ENCODE peak calls at places on chromosomes 13 and 19, in nine cellular contexts. J is lower leg skin, D is breast epithelium, I is K562, U is sigmoid colon, M is tibial nerve, Q is A549, O is NB4, Z is ovary. V is an unnamed sample.

GRCh38 chr13:107838592-107839161 is 376.7 kb downstream of the LIG4 start:
- DNase-seq in Q (no peak), Z (no peak), U (no peak), I (no peak), M (no peak), O (no peak), D (no peak), J (no peak), V (no peak)

GRCh38 chr19:20964798-20965197 is 41.7 kb downstream of the ZNF85 start:
- DNase-seq in J (no peak), O (no peak), Q (no peak), I (peak), D (no peak), U (no peak), M (no peak), Z (no peak), V (no peak)

GRCh38 chr13:76667551-76667950 is 218.7 kb downstream of the KCTD12 start:
- DNase-seq in M (no peak), Z (no peak), D (no peak), Q (no peak), I (no peak), O (peak), J (peak), U (no peak), V (no peak)

GRCh38 chr13:95258098-95258497 is 43.2 kb downstream of the ABCC4 start:
- DNase-seq in I (no peak), M (no peak), O (no peak), U (no peak), Z (no peak), Q (no peak), J (no peak), D (no peak), V (no peak)

GRCh38 chr13:32126298-32126697 is 94.7 kb downstream of the FRY start:
- DNase-seq in M (no peak), Q (no peak), D (no peak), I (no peak), O (no peak), U (no peak), Z (no peak), J (no peak), V (no peak)

GRCh38 chr19:5697022-5697889 is 7.2 kb downstream of the RPL36 start:
- DNase-seq in U (peak), J (no peak), Q (no peak), O (peak), D (no peak), I (no peak), Z (peak), M (no peak), V (no peak)

GRCh38 chr13:99062593-99062992 is 84.7 kb upstream of the DOCK9 start:
- DNase-seq in U (peak), D (peak), M (no peak), J (no peak), O (no peak), I (no peak), Z (peak), Q (no peak), V (no peak)

GRCh38 chr13:113915012-113915763 is 51.3 kb upstream of the GAS6 start:
- DNase-seq in D (peak), M (no peak), O (no peak), U (no peak), Q (no peak), J (peak), I (no peak), Z (no peak), V (no peak)

GRCh38 chr13:106619688-106620555 is 52.0 kb upstream of the ARGLU1 start:
- DNase-seq in O (peak), Q (peak), M (no peak), Z (peak), D (no peak), U (no peak), I (peak), J (peak), V (peak)

GRCh38 chr13:110914293-110915056 is 394 bp downstream of the ANKRD10 start:
- DNase-seq in D (peak), O (peak), M (peak), Q (peak), U (peak), Z (peak), I (peak), J (peak), V (peak)

GRCh38 chr13:110911880-110912279 is 3.0 kb downstream of the ANKRD10 start:
- DNase-seq in U (no peak), D (no peak), J (no peak), M (no peak), O (no peak), I (no peak), Q (no peak), Z (no peak), V (no peak)

GRCh38 chr13:110913911-110914292 is 967 bp downstream of the ANKRD10 start:
- DNase-seq in J (no peak), U (no peak), D (peak), O (no peak), Q (peak), I (no peak), Z (no peak), M (no peak), V (no peak)

GRCh38 chr13:110912651-110913051 is 2.2 kb downstream of the ANKRD10 start:
- DNase-seq in D (no peak), M (no peak), Q (no peak), J (no peak), U (no peak), Z (no peak), O (peak), I (peak), V (no peak)

DNA sequence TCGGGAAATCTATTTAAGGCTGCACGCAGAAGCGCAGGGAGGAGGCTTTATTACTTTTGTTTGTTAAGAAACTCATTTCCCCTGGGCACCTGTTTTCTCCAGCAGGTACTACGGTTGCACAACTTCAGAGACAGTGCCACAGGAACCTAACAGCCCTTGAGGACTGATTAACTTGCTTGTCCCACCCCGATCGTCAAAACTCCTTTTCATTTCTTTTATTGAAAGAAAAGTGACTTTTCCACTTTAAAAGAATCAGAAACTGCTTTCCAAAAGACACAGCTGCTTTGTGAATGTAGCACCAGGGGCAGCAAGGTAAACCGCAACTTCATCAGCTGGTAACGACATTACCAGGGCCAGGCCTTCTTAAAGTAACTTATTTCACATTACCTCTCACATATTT is 1.5 kb downstream of the ANKRD10 start:
- DNase-seq in I (no peak), Q (no peak), O (peak), D (no peak), M (no peak), U (no peak), J (no peak), Z (no peak), V (no peak)
- TF ChIP-seq POLR2A in I (no peak), Q (no peak), O (no peak), D (no peak), M (no peak), U (no peak), J (no peak), Z (no peak), V (no peak)

GRCh38 chr19:47781590-47782318 is 3.3 kb downstream of the SELENOW start:
- DNase-seq in M (peak), D (peak), O (no peak), U (peak), I (no peak), Q (no peak), J (peak), Z (peak), V (no peak)

GRCh38 chr19:47780215-47780551 is 1.7 kb downstream of the SELENOW start:
- DNase-seq in O (no peak), U (no peak), I (no peak), M (no peak), J (no peak), Q (no peak), Z (no peak), D (no peak), V (no peak)

GRCh38 chr19:47778089-47778953 is at the start of gene SELENOW:
- DNase-seq in D (peak), Z (peak), M (peak), J (peak), Q (peak), I (peak), O (peak), U (peak), V (peak)

GRCh38 chr19:47778954-47779351 is 450 bp downstream of the SELENOW start:
- DNase-seq in I (no peak), M (no peak), Q (no peak), Z (peak), J (no peak), U (peak), O (no peak), D (no peak), V (no peak)

DNA sequence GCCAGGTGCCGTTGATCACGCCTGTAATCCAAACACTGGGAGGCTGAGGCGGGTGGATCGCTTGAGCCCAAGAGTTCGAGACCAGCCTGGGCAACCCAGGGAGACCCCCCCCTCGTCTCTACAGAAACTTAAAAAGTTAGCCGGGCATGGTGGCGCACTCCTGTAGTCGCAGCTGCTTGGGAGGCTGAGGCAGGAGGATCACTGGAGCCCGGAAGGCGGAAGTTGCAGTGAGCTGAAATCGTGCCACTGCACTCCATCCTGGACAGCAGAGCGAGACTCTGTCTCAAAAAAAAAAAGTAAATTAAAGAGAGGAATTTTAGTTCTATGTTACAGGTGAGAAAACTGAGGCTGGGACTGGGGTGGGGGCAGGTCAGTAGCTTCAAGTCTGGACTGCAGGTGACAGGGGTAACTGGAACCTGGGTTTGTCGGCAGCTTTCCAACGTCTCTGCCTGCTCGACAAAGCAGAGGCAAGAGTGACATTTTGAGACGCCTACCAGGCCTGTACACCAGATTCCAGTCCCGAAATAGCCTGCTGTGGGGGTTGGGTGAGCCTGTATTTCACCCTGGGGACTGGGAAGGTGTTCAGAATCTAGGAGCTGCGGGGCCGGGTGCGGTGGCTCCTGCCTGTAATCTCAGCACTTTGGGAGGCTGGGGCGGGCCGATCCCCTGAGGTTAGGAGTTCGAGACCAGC is 1.2 kb downstream of the SELENOW start:
- DNase-seq in O (no peak), J (peak), M (peak), Q (no peak), Z (peak), I (no peak), U (peak), D (peak), V (no peak)
- TF ChIP-seq POLR2A in O (no peak), J (no peak), M (peak), Q (no peak), Z (no peak), I (no peak), U (peak), D (no peak), V (no peak)

GRCh38 chr13:36857273-36857672 is 38.3 kb downstream of the RFXAP start:
- DNase-seq in U (no peak), J (no peak), Z (no peak), Q (no peak), I (no peak), D (no peak), O (no peak), M (no peak), V (no peak)
- TF ChIP-seq POLR2A in U (no peak), J (no peak), Z (no peak), Q (no peak), I (no peak), D (no peak), O (no peak), M (no peak), V (no peak)

GRCh38 chr13:33352023-33352422 is 66.5 kb upstream of the STARD13 start:
- DNase-seq in O (no peak), I (no peak), M (no peak), J (no peak), Z (no peak), U (no peak), D (no peak), Q (no peak), V (no peak)

GRCh38 chr13:33348366-33348765 is 62.8 kb upstream of the STARD13 start:
- DNase-seq in I (no peak), O (no peak), M (no peak), Z (no peak), J (no peak), U (no peak), Q (no peak), D (no peak), V (no peak)

GRCh38 chr13:33351324-33351723 is 65.8 kb upstream of the STARD13 start:
- DNase-seq in J (no peak), I (no peak), D (no peak), O (no peak), Z (no peak), Q (no peak), M (no peak), U (no peak), V (peak)

GRCh38 chr13:33349314-33349995 is 63.9 kb upstream of the STARD13 start:
- DNase-seq in O (no peak), J (no peak), Q (no peak), M (no peak), I (no peak), U (peak), Z (peak), D (no peak), V (no peak)

DNA sequence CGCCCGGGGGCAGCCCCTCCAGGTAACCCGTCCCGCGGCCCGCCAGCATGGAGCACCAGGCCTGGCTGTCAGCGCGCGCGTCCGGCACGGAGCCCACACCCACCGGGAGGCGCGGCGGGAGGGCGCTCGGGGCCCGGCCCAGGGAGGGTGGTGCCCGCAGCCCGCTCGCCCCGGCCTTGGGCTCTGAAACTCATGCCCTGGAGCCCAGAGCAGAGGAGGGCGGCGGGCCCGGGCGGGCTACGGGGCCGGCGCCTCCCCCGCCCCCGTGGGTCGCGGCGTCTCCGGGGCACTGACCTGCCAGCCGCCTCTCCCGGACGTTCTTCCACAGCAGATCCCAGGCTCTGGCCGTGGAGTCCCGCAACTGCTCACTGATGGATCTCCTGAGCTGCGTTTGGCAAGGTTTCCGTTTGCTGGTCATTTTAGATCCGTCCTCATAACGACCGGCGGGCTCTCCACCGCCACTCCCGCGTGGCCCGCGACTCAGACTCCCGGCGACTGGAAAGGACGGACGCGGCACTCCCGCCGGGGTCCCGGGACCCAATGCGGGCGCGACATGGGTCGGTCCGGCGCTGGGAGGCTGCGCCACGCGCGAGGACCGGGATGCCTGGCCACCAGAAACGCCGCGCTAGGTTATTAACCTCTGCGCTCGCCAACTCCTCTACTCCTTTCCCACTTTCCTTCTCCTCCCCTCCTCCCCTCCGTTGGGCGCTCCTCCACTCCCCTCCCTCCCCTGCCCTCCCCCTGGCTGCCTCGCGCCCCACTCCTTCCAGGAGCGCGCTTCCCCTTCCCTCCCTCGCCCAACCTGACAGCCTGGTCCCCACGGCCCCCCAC is 64.7 kb upstream of the STARD13 start:
- DNase-seq in D (no peak), U (peak), Z (peak), O (no peak), I (no peak), M (peak), J (peak), Q (peak), V (peak)
- TF ChIP-seq POLR2A in D (peak), U (peak), Z (no peak), O (no peak), I (no peak), M (peak), J (no peak), Q (no peak), V (no peak)

GRCh38 chr13:49938274-49938673 is 2.1 kb upstream of the SPRYD7 start:
- DNase-seq in M (no peak), O (peak), Q (no peak), J (no peak), Z (no peak), U (no peak), I (no peak), D (no peak), V (no peak)
- TF ChIP-seq POLR2A in M (no peak), O (no peak), Q (no peak), J (no peak), Z (no peak), U (no peak), I (no peak), D (no peak), V (no peak)

GRCh38 chr19:45419396-45419795 is 4.3 kb downstream of the ERCC1 start:
- DNase-seq in I (no peak), U (no peak), Z (no peak), M (no peak), Q (no peak), O (peak), D (no peak), J (no peak), V (no peak)
- TF ChIP-seq POLR2A in I (no peak), U (no peak), Z (no peak), M (no peak), Q (no peak), O (no peak), D (no peak), J (no peak), V (no peak)